ENCODE peak calls at places on chromosome 1, in nine cellular contexts. V is left lobe of liver, H is retina, Z is amniotic epithelial cell, I is endothelial cell, F is T-cell, R is fibroblast of the aortic adventitia, J is astrocyte of the cerebellum, P is SK-N-DZ. Y is an unnamed sample.

GRCh38 chr1:27381976-27382762 is 964 bp downstream of the CD164L2 start:
- DNase-seq in Z (no peak), H (no peak), P (no peak), J (no peak), I (no peak), V (no peak), R (no peak), F (no peak), Y (no peak)

GRCh38 chr1:117093091-117093534 is 28.4 kb downstream of the TRIM45 start:
- DNase-seq in J (peak), F (no peak), R (peak), Z (peak), I (no peak), V (no peak), P (no peak), H (peak), Y (peak)

GRCh38 chr1:40855513-40855912 is 6.7 kb downstream of the CITED4 start:
- DNase-seq in F (no peak), I (no peak), H (no peak), Z (no peak), P (peak), V (no peak), R (no peak), J (no peak), Y (no peak)

GRCh38 chr1:62849031-62849430 is 65.1 kb downstream of the ATG4C start:
- DNase-seq in J (no peak), V (no peak), F (no peak), P (no peak), R (no peak), Z (no peak), I (no peak), H (no peak), Y (no peak)

GRCh38 chr1:16026723-16027484 is 5.1 kb downstream of the CLCNKA start:
- DNase-seq in I (peak), V (no peak), J (no peak), F (peak), Z (no peak), R (peak), H (no peak), P (peak), Y (peak)

GRCh38 chr1:100387209-100387608 is 34.9 kb downstream of the CDC14A start:
- DNase-seq in R (peak), F (no peak), V (no peak), P (no peak), Z (peak), I (no peak), J (peak), H (no peak), Y (no peak)

GRCh38 chr1:173424786-173425407 is 52.2 kb upstream of the PRDX6 start:
- DNase-seq in P (no peak), J (no peak), Z (no peak), F (no peak), I (no peak), R (no peak), H (no peak), V (no peak), Y (no peak)

GRCh38 chr1:97925982-97926708 is 5.3 kb upstream of the DPYD start:
- DNase-seq in V (no peak), H (no peak), F (no peak), P (no peak), Z (no peak), R (no peak), I (no peak), J (no peak), Y (no peak)

GRCh38 chr1:223029985-223030769 is 112.9 kb downstream of the TLR5 start:
- DNase-seq in J (no peak), R (no peak), Z (no peak), F (no peak), I (no peak), P (no peak), H (no peak), V (no peak), Y (no peak)

GRCh38 chr1:227333423-227333822 is 15.1 kb upstream of the CDC42BPA start:
- DNase-seq in P (no peak), Z (no peak), J (no peak), H (no peak), R (no peak), F (no peak), I (no peak), V (no peak), Y (no peak)

GRCh38 chr1:208235983-208236761 is 8.0 kb downstream of the PLXNA2 start:
- DNase-seq in V (no peak), F (no peak), J (peak), R (peak), I (peak), H (no peak), P (no peak), Z (peak), Y (no peak)

GRCh38 chr1:1788646-1789431 is 10.6 kb upstream of the NADK start:
- DNase-seq in F (no peak), V (no peak), I (peak), P (no peak), J (no peak), Z (peak), R (peak), H (no peak), Y (no peak)

GRCh38 chr1:19074361-19074901 is 118.0 kb upstream of the IFFO2 start:
- DNase-seq in P (no peak), Z (no peak), J (no peak), F (peak), I (no peak), R (no peak), H (no peak), V (no peak), Y (no peak)

GRCh38 chr1:228149341-228150020 is at the start of gene GJC2:
- DNase-seq in F (no peak), V (no peak), I (no peak), H (no peak), Z (no peak), P (peak), J (no peak), R (peak), Y (no peak)

GRCh38 chr1:160618763-160619274 is 28.0 kb downstream of the SLAMF1 start:
- DNase-seq in F (peak), J (no peak), P (no peak), H (no peak), R (no peak), Z (no peak), V (no peak), I (no peak), Y (no peak)

GRCh38 chr1:9250586-9251381 is 16.2 kb downstream of the H6PD start:
- DNase-seq in H (no peak), I (no peak), P (no peak), F (no peak), R (no peak), V (peak), J (no peak), Z (no peak), Y (no peak)

GRCh38 chr1:38534473-38534823 is 325.1 kb downstream of the RRAGC start:
- DNase-seq in J (no peak), P (no peak), I (no peak), R (no peak), V (no peak), Z (no peak), H (no peak), F (no peak), Y (no peak)

GRCh38 chr1:205365945-205366463 is 9.3 kb upstream of the KLHDC8A start:
- DNase-seq in P (no peak), V (no peak), R (peak), J (no peak), I (no peak), F (no peak), H (no peak), Z (no peak), Y (no peak)

GRCh38 chr1:77825356-77825709 is 45.9 kb downstream of the MIGA1 start:
- DNase-seq in J (peak), F (no peak), R (peak), H (no peak), Z (peak), V (no peak), I (peak), P (no peak), Y (peak)

GRCh38 chr1:31725777-31726535 is 22.1 kb upstream of the COL16A1 start:
- DNase-seq in R (no peak), Z (no peak), J (no peak), I (no peak), F (no peak), H (no peak), P (no peak), V (no peak), Y (no peak)

GRCh38 chr1:111795401-111795800 is 39.7 kb downstream of the DDX20 start:
- DNase-seq in P (no peak), V (no peak), J (no peak), I (no peak), Z (peak), R (no peak), F (no peak), H (no peak), Y (no peak)

GRCh38 chr1:228270032-228270431 is 62.2 kb downstream of the OBSCN start:
- DNase-seq in I (no peak), F (no peak), P (no peak), Z (peak), J (no peak), R (peak), H (no peak), V (no peak), Y (no peak)

GRCh38 chr1:212478467-212479025 is 45.8 kb downstream of the NENF start:
- DNase-seq in Z (no peak), F (no peak), P (no peak), I (no peak), H (no peak), R (no peak), V (no peak), J (no peak), Y (no peak)

GRCh38 chr1:202703191-202703590 is 7.1 kb downstream of the SYT2 start:
- DNase-seq in H (no peak), J (no peak), V (no peak), Z (no peak), F (no peak), I (no peak), R (no peak), P (no peak), Y (no peak)

GRCh38 chr1:221272940-221273339 is 393.7 kb downstream of the HLX start:
- DNase-seq in V (no peak), J (no peak), P (no peak), H (no peak), R (peak), I (no peak), Z (peak), F (no peak), Y (no peak)

GRCh38 chr1:212721388-212722247 is 22.0 kb upstream of the BATF3 start:
- DNase-seq in Z (peak), H (no peak), F (no peak), J (peak), P (no peak), V (no peak), I (no peak), R (peak), Y (peak)

GRCh38 chr1:67897270-67897949 is 64.1 kb upstream of the GNG12 start:
- DNase-seq in I (no peak), H (no peak), F (no peak), Z (peak), V (no peak), P (no peak), J (no peak), R (peak), Y (no peak)

GRCh38 chr1:156726549-156727226 is 1.6 kb upstream of the METTL25B start:
- DNase-seq in I (peak), H (no peak), P (peak), R (peak), Z (peak), F (peak), V (no peak), J (peak), Y (no peak)

GRCh38 chr1:121515235-121515634 is 330.5 kb downstream of the SRGAP2C start:
- DNase-seq in F (no peak), J (no peak), I (no peak), H (no peak), P (no peak), V (no peak), Z (no peak), R (no peak), Y (no peak)

GRCh38 chr1:44212355-44213221 is 683 bp upstream of the DMAP1 start:
- DNase-seq in J (no peak), F (peak), P (no peak), V (no peak), H (no peak), I (no peak), Z (no peak), R (no peak), Y (no peak)

GRCh38 chr1:44049839-44050238 is 18.6 kb upstream of the SLC6A9 start:
- DNase-seq in R (peak), V (no peak), P (no peak), J (peak), Z (peak), F (no peak), I (no peak), H (no peak), Y (no peak)

GRCh38 chr1:173190101-173190895 is 16.8 kb downstream of the TNFSF4 start:
- DNase-seq in R (peak), F (no peak), J (peak), I (no peak), Z (peak), H (no peak), P (no peak), V (peak), Y (peak)

GRCh38 chr1:88204768-88205167 is 479.3 kb upstream of the PKN2 start:
- DNase-seq in Z (no peak), V (no peak), F (no peak), I (no peak), P (no peak), R (no peak), J (no peak), H (no peak), Y (no peak)

GRCh38 chr1:222018051-222018450 is 276.2 kb upstream of the DUSP10 start:
- DNase-seq in F (no peak), J (no peak), V (no peak), R (no peak), P (no peak), I (no peak), H (no peak), Z (no peak), Y (no peak)

GRCh38 chr1:19525607-19526545 is 40.5 kb upstream of the CAPZB start:
- DNase-seq in I (no peak), V (no peak), F (no peak), H (no peak), J (no peak), R (no peak), Z (peak), P (no peak), Y (no peak)